ENCODE peak calls at places on chromosome X, in ten cellular contexts. One of them, this sample, is unnamed.

GRCh38 chrX:6151971-6152370 is 76.7 kb downstream of the NLGN4X start:
- DNase-seq in cardiac muscle cell: no peak
- DNase-seq in spleen: no peak
- DNase-seq in dorsolateral prefrontal cortex: no peak
- DNase-seq in fibroblast of the aortic adventitia: no peak
- DNase-seq in astrocyte of the cerebellum: no peak
- DNase-seq in GM12865: no peak
- DNase-seq in Peyer's patch: no peak
- DNase-seq in IMR-90: no peak
- DNase-seq in tibial artery: no peak
- DNase-seq in this sample: no peak

GRCh38 chrX:100654256-100654655 is 10.3 kb downstream of the SRPX2 start:
- DNase-seq in tibial artery: no peak
- DNase-seq in IMR-90: peak; percentile 32
- DNase-seq in GM12865: no peak
- DNase-seq in fibroblast of the aortic adventitia: no peak
- DNase-seq in astrocyte of the cerebellum: no peak
- DNase-seq in cardiac muscle cell: peak; percentile 48
- DNase-seq in Peyer's patch: peak; percentile 50
- DNase-seq in dorsolateral prefrontal cortex: no peak
- DNase-seq in spleen: no peak
- DNase-seq in this sample: peak; percentile 64

GRCh38 chrX:18702362-18703195 is 4.9 kb upstream of the PPEF1 start:
- DNase-seq in GM12865: no peak
- DNase-seq in fibroblast of the aortic adventitia: peak; percentile 51
- DNase-seq in spleen: no peak
- DNase-seq in Peyer's patch: no peak
- DNase-seq in astrocyte of the cerebellum: peak; percentile 11
- DNase-seq in cardiac muscle cell: peak; percentile 75
- DNase-seq in dorsolateral prefrontal cortex: no peak
- DNase-seq in IMR-90: peak; percentile 70
- DNase-seq in tibial artery: no peak
- DNase-seq in this sample: peak; percentile 49

GRCh38 chrX:74506310-74507115 is 85.2 kb downstream of the SLC16A2 start:
- DNase-seq in GM12865: peak; percentile 61
- DNase-seq in astrocyte of the cerebellum: no peak
- DNase-seq in fibroblast of the aortic adventitia: no peak
- DNase-seq in IMR-90: no peak
- DNase-seq in dorsolateral prefrontal cortex: no peak
- DNase-seq in spleen: no peak
- DNase-seq in Peyer's patch: no peak
- DNase-seq in cardiac muscle cell: no peak
- DNase-seq in tibial artery: no peak
- DNase-seq in this sample: no peak

GRCh38 chrX:16743604-16744325 is 24.4 kb downstream of the SYAP1 start:
- DNase-seq in spleen: no peak
- DNase-seq in GM12865: no peak
- DNase-seq in Peyer's patch: no peak
- DNase-seq in fibroblast of the aortic adventitia: peak; percentile 72
- DNase-seq in tibial artery: no peak
- DNase-seq in astrocyte of the cerebellum: peak; percentile 86
- DNase-seq in cardiac muscle cell: peak; percentile 68
- DNase-seq in IMR-90: peak; percentile 92
- DNase-seq in dorsolateral prefrontal cortex: no peak
- DNase-seq in this sample: peak; percentile 91

GRCh38 chrX:19811807-19812604 is 75.4 kb downstream of the SH3KBP1 start:
- DNase-seq in astrocyte of the cerebellum: peak; percentile 69
- DNase-seq in GM12865: peak; percentile 74
- DNase-seq in spleen: no peak
- DNase-seq in dorsolateral prefrontal cortex: no peak
- DNase-seq in fibroblast of the aortic adventitia: no peak
- DNase-seq in cardiac muscle cell: peak; percentile 60
- DNase-seq in Peyer's patch: no peak
- DNase-seq in tibial artery: no peak
- DNase-seq in IMR-90: peak; percentile 87
- DNase-seq in this sample: peak; percentile 77

GRCh38 chrX:120485562-120486520 is 16.7 kb upstream of the LAMP2 start:
- DNase-seq in fibroblast of the aortic adventitia: peak; percentile 85
- DNase-seq in Peyer's patch: peak; percentile 79
- DNase-seq in IMR-90: peak; percentile 69
- DNase-seq in dorsolateral prefrontal cortex: peak; percentile 93
- DNase-seq in cardiac muscle cell: peak; percentile 89
- DNase-seq in astrocyte of the cerebellum: peak; percentile 72
- DNase-seq in tibial artery: peak; percentile 82
- DNase-seq in spleen: peak; percentile 89
- DNase-seq in GM12865: peak; percentile 82
- DNase-seq in this sample: peak; percentile 87

GRCh38 chrX:44223150-44223549 is 120.3 kb downstream of the EFHC2 start:
- DNase-seq in tibial artery: no peak
- DNase-seq in cardiac muscle cell: peak; percentile 40
- DNase-seq in GM12865: no peak
- DNase-seq in IMR-90: peak; percentile 38
- DNase-seq in Peyer's patch: peak; percentile 56
- DNase-seq in dorsolateral prefrontal cortex: no peak
- DNase-seq in fibroblast of the aortic adventitia: peak; percentile 49
- DNase-seq in astrocyte of the cerebellum: peak; percentile 59
- DNase-seq in spleen: no peak
- DNase-seq in this sample: peak; percentile 80

GRCh38 chrX:42714981-42715688 is 62.8 kb downstream of the PPP1R2C start:
- DNase-seq in Peyer's patch: peak; percentile 84
- DNase-seq in fibroblast of the aortic adventitia: no peak
- DNase-seq in cardiac muscle cell: peak; percentile 13
- DNase-seq in IMR-90: no peak
- DNase-seq in spleen: no peak
- DNase-seq in astrocyte of the cerebellum: peak; percentile 26
- DNase-seq in tibial artery: peak; percentile 69
- DNase-seq in GM12865: no peak
- DNase-seq in dorsolateral prefrontal cortex: peak; percentile 75
- DNase-seq in this sample: no peak

GRCh38 chrX:12370444-12371089 is 232.3 kb downstream of the FRMPD4 start:
- DNase-seq in cardiac muscle cell: peak; percentile 87
- DNase-seq in fibroblast of the aortic adventitia: peak; percentile 96
- DNase-seq in IMR-90: peak; percentile 94
- DNase-seq in tibial artery: no peak
- DNase-seq in dorsolateral prefrontal cortex: no peak
- DNase-seq in Peyer's patch: no peak
- DNase-seq in GM12865: no peak
- DNase-seq in spleen: no peak
- DNase-seq in astrocyte of the cerebellum: no peak
- DNase-seq in this sample: peak; percentile 70

GRCh38 chrX:25025615-25026014 is 9.8 kb upstream of the ARX start:
- DNase-seq in tibial artery: no peak
- DNase-seq in Peyer's patch: no peak
- DNase-seq in spleen: no peak
- DNase-seq in GM12865: no peak
- DNase-seq in IMR-90: no peak
- DNase-seq in astrocyte of the cerebellum: no peak
- DNase-seq in cardiac muscle cell: no peak
- DNase-seq in fibroblast of the aortic adventitia: no peak
- DNase-seq in dorsolateral prefrontal cortex: no peak
- DNase-seq in this sample: no peak

GRCh38 chrX:13468096-13468495 is 101.3 kb upstream of the EGFL6 start:
- DNase-seq in dorsolateral prefrontal cortex: no peak
- DNase-seq in GM12865: no peak
- DNase-seq in spleen: no peak
- DNase-seq in fibroblast of the aortic adventitia: no peak
- DNase-seq in IMR-90: no peak
- DNase-seq in astrocyte of the cerebellum: no peak
- DNase-seq in cardiac muscle cell: no peak
- DNase-seq in Peyer's patch: no peak
- DNase-seq in tibial artery: no peak
- DNase-seq in this sample: no peak

GRCh38 chrX:31355206-31355955 is 283.5 kb upstream of the FTHL17 start:
- DNase-seq in spleen: no peak
- DNase-seq in Peyer's patch: no peak
- DNase-seq in tibial artery: no peak
- DNase-seq in dorsolateral prefrontal cortex: no peak
- DNase-seq in astrocyte of the cerebellum: no peak
- DNase-seq in IMR-90: no peak
- DNase-seq in fibroblast of the aortic adventitia: no peak
- DNase-seq in cardiac muscle cell: no peak
- DNase-seq in GM12865: no peak
- DNase-seq in this sample: no peak

GRCh38 chrX:154710309-154710708 is 40.6 kb downstream of the GAB3 start:
- DNase-seq in cardiac muscle cell: no peak
- DNase-seq in dorsolateral prefrontal cortex: no peak
- DNase-seq in GM12865: no peak
- DNase-seq in Peyer's patch: no peak
- DNase-seq in IMR-90: no peak
- DNase-seq in fibroblast of the aortic adventitia: no peak
- DNase-seq in spleen: no peak
- DNase-seq in tibial artery: no peak
- DNase-seq in astrocyte of the cerebellum: no peak
- DNase-seq in this sample: no peak
- TF ChIP-seq CTCF in cardiac muscle cell: no peak
- TF ChIP-seq CTCF in dorsolateral prefrontal cortex: no peak
- TF ChIP-seq CTCF in GM12865: peak; percentile 3
- TF ChIP-seq CTCF in Peyer's patch: no peak
- TF ChIP-seq CTCF in IMR-90: no peak
- TF ChIP-seq CTCF in fibroblast of the aortic adventitia: no peak
- TF ChIP-seq CTCF in spleen: no peak
- TF ChIP-seq CTCF in tibial artery: no peak
- TF ChIP-seq CTCF in astrocyte of the cerebellum: no peak
- TF ChIP-seq CTCF in this sample: no peak

GRCh38 chrX:123432362-123433150 is 248.5 kb downstream of the GRIA3 start:
- DNase-seq in spleen: no peak
- DNase-seq in astrocyte of the cerebellum: no peak
- DNase-seq in IMR-90: no peak
- DNase-seq in GM12865: no peak
- DNase-seq in dorsolateral prefrontal cortex: no peak
- DNase-seq in cardiac muscle cell: no peak
- DNase-seq in fibroblast of the aortic adventitia: no peak
- DNase-seq in Peyer's patch: no peak
- DNase-seq in tibial artery: no peak
- DNase-seq in this sample: no peak

GRCh38 chrX:123436512-123436911 is 252.4 kb downstream of the GRIA3 start:
- DNase-seq in cardiac muscle cell: no peak
- DNase-seq in GM12865: no peak
- DNase-seq in IMR-90: no peak
- DNase-seq in tibial artery: no peak
- DNase-seq in dorsolateral prefrontal cortex: no peak
- DNase-seq in Peyer's patch: no peak
- DNase-seq in spleen: no peak
- DNase-seq in astrocyte of the cerebellum: no peak
- DNase-seq in fibroblast of the aortic adventitia: no peak
- DNase-seq in this sample: no peak
- H3K4me3 ChIP-seq in cardiac muscle cell: no peak overlapping the region
- H3K4me3 ChIP-seq in GM12865: no peak overlapping the region
- H3K4me3 ChIP-seq in IMR-90: no peak overlapping the region
- H3K4me3 ChIP-seq in tibial artery: no peak overlapping the region
- H3K4me3 ChIP-seq in dorsolateral prefrontal cortex: no peak overlapping the region
- H3K4me3 ChIP-seq in Peyer's patch: no peak overlapping the region
- H3K4me3 ChIP-seq in spleen: no peak overlapping the region
- H3K4me3 ChIP-seq in astrocyte of the cerebellum: no peak overlapping the region
- H3K4me3 ChIP-seq in fibroblast of the aortic adventitia: no peak overlapping the region
- H3K4me3 ChIP-seq in this sample: no peak overlapping the region

DNA sequence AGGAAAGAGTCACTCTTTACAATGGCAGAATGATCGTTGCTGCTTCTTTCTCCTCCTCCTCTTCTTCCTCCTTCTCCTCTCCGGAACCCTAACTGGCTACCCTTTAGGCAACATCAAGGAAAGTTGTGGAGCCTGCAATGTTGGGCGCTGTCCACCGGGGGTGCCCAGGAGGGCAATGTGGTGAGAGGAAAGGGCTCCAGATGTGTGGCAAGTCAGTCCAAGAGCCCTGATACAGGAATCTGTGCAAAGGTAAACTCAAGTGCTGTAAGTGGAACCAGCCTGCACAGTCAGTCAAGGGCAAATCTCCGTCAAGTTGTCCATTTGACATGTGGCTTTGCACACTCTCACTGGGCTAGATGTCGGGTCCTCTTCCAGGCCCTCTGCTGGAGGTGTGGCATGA is 2.8 kb downstream of the RTL5 start:
- DNase-seq in tibial artery: no peak
- DNase-seq in astrocyte of the cerebellum: no peak
- DNase-seq in dorsolateral prefrontal cortex: no peak
- DNase-seq in cardiac muscle cell: peak; percentile 28
- DNase-seq in spleen: no peak
- DNase-seq in Peyer's patch: no peak
- DNase-seq in GM12865: peak; percentile 18
- DNase-seq in fibroblast of the aortic adventitia: no peak
- DNase-seq in IMR-90: no peak
- DNase-seq in this sample: peak; percentile 18
- TF ChIP-seq CTCF in tibial artery: peak; percentile 30
- TF ChIP-seq CTCF in astrocyte of the cerebellum: peak; percentile 39
- TF ChIP-seq CTCF in dorsolateral prefrontal cortex: no peak
- TF ChIP-seq CTCF in cardiac muscle cell: peak; percentile 38
- TF ChIP-seq CTCF in spleen: no peak
- TF ChIP-seq CTCF in Peyer's patch: no peak
- TF ChIP-seq CTCF in GM12865: peak; percentile 30
- TF ChIP-seq CTCF in fibroblast of the aortic adventitia: peak; percentile 46
- TF ChIP-seq CTCF in IMR-90: peak; percentile 31
- TF ChIP-seq CTCF in this sample: peak; percentile 48

GRCh38 chrX:69556094-69557011 is 52.2 kb downstream of the NALF2 start:
- DNase-seq in tibial artery: no peak
- DNase-seq in IMR-90: no peak
- DNase-seq in GM12865: peak; percentile 0
- DNase-seq in astrocyte of the cerebellum: no peak
- DNase-seq in spleen: no peak
- DNase-seq in Peyer's patch: no peak
- DNase-seq in fibroblast of the aortic adventitia: peak; percentile 2
- DNase-seq in dorsolateral prefrontal cortex: no peak
- DNase-seq in cardiac muscle cell: peak; percentile 88
- DNase-seq in this sample: peak; percentile 28

GRCh38 chrX:69551421-69552009 is 47.4 kb downstream of the NALF2 start:
- DNase-seq in dorsolateral prefrontal cortex: no peak
- DNase-seq in Peyer's patch: no peak
- DNase-seq in cardiac muscle cell: peak; percentile 54
- DNase-seq in spleen: no peak
- DNase-seq in IMR-90: no peak
- DNase-seq in fibroblast of the aortic adventitia: no peak
- DNase-seq in GM12865: no peak
- DNase-seq in astrocyte of the cerebellum: no peak
- DNase-seq in tibial artery: no peak
- DNase-seq in this sample: no peak

GRCh38 chrX:69552512-69552911 is 48.4 kb downstream of the NALF2 start:
- DNase-seq in IMR-90: no peak
- DNase-seq in GM12865: no peak
- DNase-seq in tibial artery: no peak
- DNase-seq in astrocyte of the cerebellum: no peak
- DNase-seq in spleen: no peak
- DNase-seq in fibroblast of the aortic adventitia: no peak
- DNase-seq in cardiac muscle cell: peak; percentile 41
- DNase-seq in dorsolateral prefrontal cortex: no peak
- DNase-seq in Peyer's patch: no peak
- DNase-seq in this sample: no peak

DNA sequence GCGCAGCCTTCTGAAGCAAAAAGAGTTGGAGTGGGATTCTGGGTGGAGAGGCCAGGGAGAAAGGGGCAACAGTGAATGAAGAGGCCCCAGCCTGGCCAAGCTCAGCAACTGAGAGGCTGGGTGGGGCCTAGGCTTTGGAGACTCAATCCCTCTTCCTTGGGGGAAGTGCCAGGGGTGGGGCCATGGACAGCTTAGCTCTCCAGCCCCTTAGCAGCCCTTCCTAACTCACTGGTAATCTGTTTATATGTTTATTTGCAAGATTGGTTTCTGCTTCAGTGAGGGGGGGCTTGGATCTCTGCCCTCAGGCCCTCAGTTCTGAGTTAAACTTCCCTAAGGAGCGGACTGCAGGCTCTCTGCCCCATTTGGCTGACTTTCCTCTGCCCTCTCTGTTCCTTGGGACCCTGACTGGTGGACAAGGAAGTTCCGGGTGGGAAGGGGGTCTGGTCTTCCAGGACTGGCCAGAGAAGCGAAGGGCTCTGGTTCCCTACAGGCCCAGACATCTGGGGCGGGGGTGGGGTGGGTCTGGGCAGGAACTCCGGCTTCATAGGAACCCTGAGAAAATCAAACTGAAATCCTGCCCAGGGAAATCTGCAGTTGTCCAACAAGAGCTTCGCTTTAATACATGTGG is 51.4 kb downstream of the NALF2 start:
- DNase-seq in fibroblast of the aortic adventitia: no peak
- DNase-seq in IMR-90: no peak
- DNase-seq in cardiac muscle cell: peak; percentile 41
- DNase-seq in Peyer's patch: no peak
- DNase-seq in spleen: no peak
- DNase-seq in tibial artery: no peak
- DNase-seq in GM12865: no peak
- DNase-seq in dorsolateral prefrontal cortex: no peak
- DNase-seq in astrocyte of the cerebellum: no peak
- DNase-seq in this sample: no peak
- H3K4me3 ChIP-seq in fibroblast of the aortic adventitia: no peak overlapping the region
- H3K4me3 ChIP-seq in IMR-90: no peak overlapping the region
- H3K4me3 ChIP-seq in cardiac muscle cell: no peak overlapping the region
- H3K4me3 ChIP-seq in Peyer's patch: no peak overlapping the region
- H3K4me3 ChIP-seq in spleen: no peak overlapping the region
- H3K4me3 ChIP-seq in tibial artery: no peak overlapping the region
- H3K4me3 ChIP-seq in GM12865: no peak overlapping the region
- H3K4me3 ChIP-seq in dorsolateral prefrontal cortex: no peak overlapping the region
- H3K4me3 ChIP-seq in astrocyte of the cerebellum: no peak overlapping the region
- H3K4me3 ChIP-seq in this sample: no peak overlapping the region

This sample was measured in fibroblast of mammary gland.